ENCODE peak calls at places on chromosomes 12 and 14, in nine cellular contexts. I, Z, W, B, E, L, M, G and D are unnamed samples.

GRCh38 chr12:122437656-122438121 is 15.2 kb upstream of the CLIP1 start:
- DNase-seq in W (no peak), Z (no peak), G (no peak), M (no peak), L (no peak), E (no peak), I (no peak), B (no peak), D (no peak)

GRCh38 chr14:103552811-103553210 is 9.6 kb downstream of the BAG5 start:
- DNase-seq in I (no peak), W (no peak), M (no peak), Z (no peak), L (no peak), G (no peak), E (no peak), B (no peak), D (no peak)

GRCh38 chr12:112296183-112296582 is 86.0 kb downstream of the HECTD4 start:
- DNase-seq in Z (no peak), W (no peak), B (no peak), E (no peak), G (no peak), I (no peak), L (no peak), M (no peak), D (no peak)

GRCh38 chr14:49586673-49587460 is 687 bp upstream of the RPS29 start:
- DNase-seq in E (peak; percentile 80), B (no peak), G (peak; percentile 60), L (peak; percentile 39), W (peak; percentile 72), I (peak; percentile 67), Z (peak; percentile 52), M (peak; percentile 51), D (peak; percentile 87)

GRCh38 chr14:69090187-69090789 is 62.6 kb downstream of the DCAF5 start:
- DNase-seq in E (peak; percentile 43), B (no peak), W (peak; percentile 45), Z (peak; percentile 33), I (no peak), L (peak; percentile 27), G (peak; percentile 32), M (peak; percentile 35), D (peak; percentile 59)

GRCh38 chr14:101116486-101117130 is 213.1 kb upstream of the RTL1 start:
- DNase-seq in W (no peak), E (no peak), B (no peak), G (no peak), L (no peak), I (no peak), Z (no peak), M (no peak), D (no peak)

GRCh38 chr12:10501031-10501430 is 4.7 kb upstream of the EIF2S3B start:
- DNase-seq in Z (no peak), M (no peak), G (no peak), B (no peak), W (peak; percentile 2), E (peak; percentile 30), L (no peak), I (no peak), D (peak; percentile 4)

GRCh38 chr12:79566452-79566851 is 124.3 kb downstream of the PAWR start:
- DNase-seq in Z (peak; percentile 78), M (no peak), L (no peak), B (no peak), G (no peak), E (no peak), W (no peak), I (no peak), D (peak; percentile 89)

GRCh38 chr14:65469903-65470302 is 57.4 kb downstream of the FUT8 start:
- DNase-seq in L (peak; percentile 20), W (no peak), G (no peak), B (no peak), I (no peak), Z (no peak), M (no peak), E (no peak), D (no peak)

GRCh38 chr12:55906056-55906455 is 21.6 kb downstream of the PYM1 start:
- DNase-seq in M (no peak), Z (no peak), I (no peak), E (no peak), B (no peak), L (no peak), G (no peak), W (no peak), D (peak; percentile 51)

GRCh38 chr12:6235499-6235898 is 35.3 kb downstream of the CD9 start:
- DNase-seq in Z (peak; percentile 74), B (no peak), W (no peak), M (no peak), I (no peak), G (no peak), E (no peak), L (no peak), D (peak; percentile 42)

GRCh38 chr14:79680087-79680486 is 531.2 kb downstream of the DIO2 start:
- DNase-seq in E (no peak), Z (no peak), M (no peak), L (peak; percentile 17), G (no peak), I (no peak), W (no peak), B (no peak), D (no peak)

GRCh38 chr12:46342562-46343033 is 30.0 kb downstream of the SLC38A2 start:
- DNase-seq in Z (peak; percentile 64), W (peak; percentile 56), G (no peak), L (peak; percentile 35), M (no peak), E (peak; percentile 60), I (no peak), B (no peak), D (peak; percentile 66)

GRCh38 chr14:76954791-76955190 is 73.7 kb downstream of the IRF2BPL start:
- DNase-seq in B (no peak), Z (no peak), L (no peak), I (no peak), G (no peak), W (no peak), M (no peak), E (no peak), D (peak; percentile 54)

GRCh38 chr12:129052373-129052772 is 199.1 kb downstream of the GLT1D1 start:
- DNase-seq in E (no peak), I (no peak), M (no peak), Z (no peak), G (no peak), W (no peak), L (no peak), B (no peak), D (no peak)

GRCh38 chr12:75270157-75270556 is 60.0 kb downstream of the CAPS2 start:
- DNase-seq in Z (no peak), B (no peak), I (no peak), L (no peak), W (no peak), G (no peak), M (no peak), E (peak; percentile 8), D (no peak)

GRCh38 chr14:54600685-54601084 is 33.8 kb downstream of the SAMD4A start:
- DNase-seq in I (no peak), Z (no peak), G (no peak), W (no peak), B (no peak), E (no peak), M (no peak), L (no peak), D (no peak)

GRCh38 chr12:127300753-127301152 is 966.2 kb upstream of the TMEM132C start:
- DNase-seq in I (no peak), M (no peak), B (no peak), W (no peak), L (no peak), Z (no peak), E (no peak), G (no peak), D (no peak)

GRCh38 chr14:76947078-76947837 is 81.2 kb downstream of the IRF2BPL start:
- DNase-seq in I (peak; percentile 67), W (peak; percentile 87), G (peak; percentile 90), E (peak; percentile 88), M (peak; percentile 90), B (peak; percentile 84), Z (peak; percentile 74), L (peak; percentile 94), D (peak; percentile 83)

GRCh38 chr12:92926549-92926948 is 2.5 kb downstream of the EEA1 start:
- DNase-seq in M (no peak), E (no peak), G (no peak), W (no peak), L (no peak), B (no peak), I (no peak), Z (no peak), D (no peak)

GRCh38 chr14:105529506-105530445 is 3.4 kb downstream of the TMEM121 start:
- DNase-seq in W (no peak), B (no peak), E (no peak), Z (peak; percentile 50), G (no peak), I (no peak), L (no peak), M (no peak), D (no peak)
- TF ChIP-seq MAX in W (no peak), B (no peak), E (no peak), Z (no peak), G (no peak), I (no peak), L (no peak), M (no peak), D (no peak)

GRCh38 chr14:78141590-78141989 is 28.6 kb upstream of the NRXN3 start:
- DNase-seq in B (no peak), E (no peak), G (no peak), W (no peak), Z (no peak), L (no peak), I (no peak), M (no peak), D (no peak)
- TF ChIP-seq MAX in B (no peak), E (no peak), G (no peak), W (no peak), Z (no peak), L (no peak), I (no peak), M (no peak), D (no peak)

DNA sequence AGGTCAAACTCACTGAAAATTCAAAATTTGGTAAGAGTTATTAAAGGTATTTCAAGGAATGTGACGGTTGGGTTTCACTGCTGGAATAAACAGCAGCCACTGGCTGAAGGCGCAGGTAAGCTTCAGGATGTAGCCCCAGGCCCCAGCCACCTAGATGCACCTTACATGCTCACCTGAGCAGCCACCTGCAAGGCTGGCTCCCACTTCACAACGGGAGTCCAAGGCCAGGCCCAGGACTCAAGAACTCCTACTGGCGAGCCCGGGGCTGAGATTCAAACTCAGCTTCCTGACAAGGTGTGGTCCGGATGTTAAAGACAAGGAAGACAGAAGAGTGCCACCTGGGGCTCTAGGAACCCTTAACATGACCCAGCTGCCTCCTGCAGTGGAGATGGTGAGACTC is 78.4 kb downstream of the ITPK1 start:
- DNase-seq in G (no peak), I (no peak), M (no peak), W (no peak), E (no peak), Z (no peak), B (no peak), L (no peak), D (no peak)
- TF ChIP-seq MAX in G (no peak), I (no peak), M (no peak), W (no peak), E (no peak), Z (no peak), B (no peak), L (no peak), D (no peak)

GRCh38 chr12:98699568-98699967 is 54.5 kb downstream of the APAF1 start:
- DNase-seq in I (no peak), B (no peak), L (no peak), Z (no peak), G (no peak), W (no peak), E (peak; percentile 21), M (no peak), D (no peak)
- TF ChIP-seq MAX in I (no peak), B (no peak), L (no peak), Z (no peak), G (no peak), W (no peak), E (no peak), M (no peak), D (no peak)